ENCODE peak calls at places on chromosomes 4 and X, in nine cellular contexts. One of them, this sample, is unnamed.

GRCh38 chr4:1521821-1522361 is 115.6 kb upstream of the NKX1-1 start:
- DNase-seq in kidney: peak; percentile 64
- DNase-seq in colonic mucosa: no peak
- DNase-seq in GM12878: no peak
- DNase-seq in GM23248: no peak
- DNase-seq in neural progenitor cell: no peak
- DNase-seq in PC-3: no peak
- DNase-seq in fibroblast of lung: no peak
- DNase-seq in neuronal stem cell: no peak
- DNase-seq in this sample: no peak

GRCh38 chrX:86579777-86580176 is 431.5 kb downstream of the DACH2 start:
- DNase-seq in kidney: peak; percentile 23
- DNase-seq in colonic mucosa: no peak
- DNase-seq in GM12878: no peak
- DNase-seq in GM23248: no peak
- DNase-seq in neural progenitor cell: no peak
- DNase-seq in PC-3: no peak
- DNase-seq in fibroblast of lung: no peak
- DNase-seq in neuronal stem cell: no peak
- DNase-seq in this sample: no peak

GRCh38 chrX:39859991-39860861 is 237.5 kb downstream of the BCOR start:
- DNase-seq in kidney: no peak
- DNase-seq in colonic mucosa: no peak
- DNase-seq in GM12878: peak; percentile 89
- DNase-seq in GM23248: peak; percentile 65
- DNase-seq in neural progenitor cell: peak; percentile 70
- DNase-seq in PC-3: peak; percentile 73
- DNase-seq in fibroblast of lung: peak; percentile 92
- DNase-seq in neuronal stem cell: peak; percentile 17
- DNase-seq in this sample: peak; percentile 79

GRCh38 chr4:173170210-173170778 is 1.7 kb downstream of the GALNT7 start:
- DNase-seq in kidney: no peak
- DNase-seq in colonic mucosa: no peak
- DNase-seq in GM12878: no peak
- DNase-seq in GM23248: no peak
- DNase-seq in neural progenitor cell: no peak
- DNase-seq in PC-3: peak; percentile 36
- DNase-seq in fibroblast of lung: peak; percentile 26
- DNase-seq in neuronal stem cell: no peak
- DNase-seq in this sample: no peak

GRCh38 chr4:25787891-25788331 is 74.9 kb downstream of the SEL1L3 start:
- DNase-seq in kidney: no peak
- DNase-seq in colonic mucosa: no peak
- DNase-seq in GM12878: no peak
- DNase-seq in GM23248: no peak
- DNase-seq in neural progenitor cell: no peak
- DNase-seq in PC-3: no peak
- DNase-seq in fibroblast of lung: peak; percentile 43
- DNase-seq in neuronal stem cell: no peak
- DNase-seq in this sample: no peak

GRCh38 chr4:100095729-100096595 is 94.3 kb downstream of the DDIT4L start:
- DNase-seq in kidney: peak; percentile 84
- DNase-seq in colonic mucosa: peak; percentile 32
- DNase-seq in GM12878: peak; percentile 36
- DNase-seq in GM23248: peak; percentile 91
- DNase-seq in neural progenitor cell: peak; percentile 77
- DNase-seq in PC-3: peak; percentile 74
- DNase-seq in fibroblast of lung: peak; percentile 73
- DNase-seq in neuronal stem cell: peak; percentile 31
- DNase-seq in this sample: peak; percentile 51

GRCh38 chrX:110532527-110532926 is 173.9 kb downstream of the RTL9 start:
- DNase-seq in kidney: no peak
- DNase-seq in colonic mucosa: no peak
- DNase-seq in GM12878: no peak
- DNase-seq in GM23248: no peak
- DNase-seq in neural progenitor cell: no peak
- DNase-seq in PC-3: no peak
- DNase-seq in fibroblast of lung: no peak
- DNase-seq in neuronal stem cell: no peak
- DNase-seq in this sample: no peak

GRCh38 chrX:13661735-13662536 is 9.0 kb downstream of the TCEANC start:
- DNase-seq in kidney: no peak
- DNase-seq in colonic mucosa: no peak
- DNase-seq in GM12878: no peak
- DNase-seq in GM23248: peak; percentile 36
- DNase-seq in neural progenitor cell: no peak
- DNase-seq in PC-3: no peak
- DNase-seq in fibroblast of lung: no peak
- DNase-seq in neuronal stem cell: no peak
- DNase-seq in this sample: no peak

GRCh38 chr4:108940086-108941033 is 177.5 kb upstream of the ETNPPL start:
- DNase-seq in kidney: no peak
- DNase-seq in colonic mucosa: no peak
- DNase-seq in GM12878: no peak
- DNase-seq in GM23248: no peak
- DNase-seq in neural progenitor cell: no peak
- DNase-seq in PC-3: peak; percentile 24
- DNase-seq in fibroblast of lung: peak; percentile 45
- DNase-seq in neuronal stem cell: no peak
- DNase-seq in this sample: peak; percentile 39

GRCh38 chrX:65690057-65690855 is 22.8 kb downstream of the MSN start:
- DNase-seq in kidney: peak; percentile 66
- DNase-seq in colonic mucosa: no peak
- DNase-seq in GM12878: no peak
- DNase-seq in GM23248: peak; percentile 89
- DNase-seq in neural progenitor cell: no peak
- DNase-seq in PC-3: peak; percentile 60
- DNase-seq in fibroblast of lung: peak; percentile 86
- DNase-seq in neuronal stem cell: no peak
- DNase-seq in this sample: no peak

GRCh38 chr4:139762715-139763114 is 97.1 kb downstream of the MGST2 start:
- DNase-seq in kidney: no peak
- DNase-seq in colonic mucosa: no peak
- DNase-seq in GM12878: no peak
- DNase-seq in GM23248: no peak
- DNase-seq in neural progenitor cell: no peak
- DNase-seq in PC-3: no peak
- DNase-seq in fibroblast of lung: no peak
- DNase-seq in neuronal stem cell: no peak
- DNase-seq in this sample: no peak
- H3K27ac ChIP-seq in kidney: peak overlapping the region; percentile 2
- H3K27ac ChIP-seq in colonic mucosa: no peak overlapping the region
- H3K27ac ChIP-seq in GM12878: no peak overlapping the region
- H3K27ac ChIP-seq in GM23248: no peak overlapping the region
- H3K27ac ChIP-seq in neural progenitor cell: no peak overlapping the region
- H3K27ac ChIP-seq in PC-3: no peak overlapping the region
- H3K27ac ChIP-seq in fibroblast of lung: no peak overlapping the region
- H3K27ac ChIP-seq in neuronal stem cell: no peak overlapping the region
- H3K27ac ChIP-seq in this sample: no peak overlapping the region

DNA sequence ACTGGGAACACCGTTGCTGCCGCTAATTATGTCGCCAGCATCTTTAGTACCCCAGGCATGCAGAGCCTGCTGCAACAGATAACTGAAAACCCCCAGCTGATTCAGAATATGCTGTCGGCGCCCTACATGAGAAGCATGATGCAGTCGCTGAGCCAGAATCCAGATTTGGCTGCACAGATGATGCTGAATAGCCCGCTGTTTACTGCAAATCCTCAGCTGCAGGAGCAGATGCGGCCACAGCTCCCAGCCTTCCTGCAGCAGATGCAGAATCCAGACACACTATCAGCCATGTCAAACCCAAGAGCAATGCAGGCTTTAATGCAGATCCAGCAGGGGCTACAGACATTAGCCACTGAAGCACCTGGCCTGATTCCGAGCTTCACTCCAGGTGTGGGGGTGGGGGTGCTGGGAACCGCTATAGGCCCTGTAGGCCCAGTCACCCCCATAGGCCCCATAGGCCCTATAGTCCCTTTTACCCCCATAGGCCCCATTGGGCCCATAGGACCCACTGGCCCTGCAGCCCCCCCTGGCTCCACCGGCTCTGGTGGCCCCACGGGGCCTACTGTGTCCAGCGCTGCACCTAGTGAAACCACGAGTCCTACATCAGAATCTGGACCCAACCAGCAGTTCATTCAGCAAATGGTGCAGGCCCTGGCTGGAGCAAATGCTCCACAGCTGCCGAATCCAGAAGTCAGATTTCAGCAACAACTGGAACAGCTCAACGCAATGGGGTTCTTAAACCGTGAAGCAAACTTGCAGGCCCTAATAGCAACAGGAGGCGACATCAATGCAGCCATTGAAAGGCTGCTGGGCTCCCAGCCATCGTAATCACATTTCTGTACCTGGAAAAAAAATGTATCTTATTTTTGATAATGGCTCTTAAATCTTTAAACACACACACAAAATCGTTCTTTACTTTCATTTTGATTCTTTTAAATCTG is 1.8 kb downstream of the UBQLN2 start:
- DNase-seq in kidney: no peak
- DNase-seq in colonic mucosa: peak; percentile 21
- DNase-seq in GM12878: no peak
- DNase-seq in GM23248: peak; percentile 45
- DNase-seq in neural progenitor cell: peak; percentile 9
- DNase-seq in PC-3: no peak
- DNase-seq in fibroblast of lung: peak; percentile 6
- DNase-seq in neuronal stem cell: peak; percentile 2
- DNase-seq in this sample: peak; percentile 9
- H3K9ac ChIP-seq in kidney: peak overlapping the region; percentile 95
- H3K9ac ChIP-seq in colonic mucosa: peak overlapping the region; percentile 19
- H3K9ac ChIP-seq in GM12878: peak overlapping the region; percentile 75
- H3K9ac ChIP-seq in GM23248: peak overlapping the region; percentile 100
- H3K9ac ChIP-seq in neural progenitor cell: peak overlapping the region; percentile 44
- H3K9ac ChIP-seq in PC-3: peak overlapping the region; percentile 96
- H3K9ac ChIP-seq in fibroblast of lung: peak overlapping the region; percentile 23
- H3K9ac ChIP-seq in neuronal stem cell: peak overlapping the region; percentile 60
- H3K9ac ChIP-seq in this sample: peak overlapping the region; percentile 70

GRCh38 chr4:107708225-107708624 is 11.8 kb downstream of the PAPSS1 start:
- DNase-seq in kidney: no peak
- DNase-seq in colonic mucosa: no peak
- DNase-seq in GM12878: no peak
- DNase-seq in GM23248: no peak
- DNase-seq in neural progenitor cell: no peak
- DNase-seq in PC-3: peak; percentile 56
- DNase-seq in fibroblast of lung: no peak
- DNase-seq in neuronal stem cell: no peak
- DNase-seq in this sample: no peak
- H3K4me1 ChIP-seq in kidney: no peaks in the 10 kb centered on the region
- H3K4me1 ChIP-seq in colonic mucosa: no peaks in the 10 kb centered on the region
- H3K4me1 ChIP-seq in GM12878: no peaks in the 10 kb centered on the region
- H3K4me1 ChIP-seq in GM23248: peaks cover 18% of the 10 kb centered on the region
- H3K4me1 ChIP-seq in neural progenitor cell: no peaks in the 10 kb centered on the region
- H3K4me1 ChIP-seq in PC-3: peaks cover 46% of the 10 kb centered on the region
- H3K4me1 ChIP-seq in fibroblast of lung: no peaks in the 10 kb centered on the region
- H3K4me1 ChIP-seq in neuronal stem cell: no peaks in the 10 kb centered on the region
- H3K4me1 ChIP-seq in this sample: no peaks in the 10 kb centered on the region

GRCh38 chr4:110483516-110483915 is 7.6 kb downstream of the ENPEP start:
- DNase-seq in kidney: no peak
- DNase-seq in colonic mucosa: no peak
- DNase-seq in GM12878: no peak
- DNase-seq in GM23248: peak; percentile 59
- DNase-seq in neural progenitor cell: no peak
- DNase-seq in PC-3: no peak
- DNase-seq in fibroblast of lung: peak; percentile 70
- DNase-seq in neuronal stem cell: no peak
- DNase-seq in this sample: no peak

GRCh38 chr4:110484767-110485166 is 8.8 kb downstream of the ENPEP start:
- DNase-seq in kidney: no peak
- DNase-seq in colonic mucosa: no peak
- DNase-seq in GM12878: no peak
- DNase-seq in GM23248: peak; percentile 95
- DNase-seq in neural progenitor cell: no peak
- DNase-seq in PC-3: peak; percentile 58
- DNase-seq in fibroblast of lung: peak; percentile 95
- DNase-seq in neuronal stem cell: no peak
- DNase-seq in this sample: no peak

GRCh38 chr4:110485452-110485851 is 9.5 kb downstream of the ENPEP start:
- DNase-seq in kidney: no peak
- DNase-seq in colonic mucosa: no peak
- DNase-seq in GM12878: no peak
- DNase-seq in GM23248: no peak
- DNase-seq in neural progenitor cell: no peak
- DNase-seq in PC-3: no peak
- DNase-seq in fibroblast of lung: no peak
- DNase-seq in neuronal stem cell: no peak
- DNase-seq in this sample: no peak

GRCh38 chr4:110486226-110486625 is 10.3 kb downstream of the ENPEP start:
- DNase-seq in kidney: no peak
- DNase-seq in colonic mucosa: no peak
- DNase-seq in GM12878: no peak
- DNase-seq in GM23248: no peak
- DNase-seq in neural progenitor cell: no peak
- DNase-seq in PC-3: no peak
- DNase-seq in fibroblast of lung: no peak
- DNase-seq in neuronal stem cell: no peak
- DNase-seq in this sample: no peak

DNA sequence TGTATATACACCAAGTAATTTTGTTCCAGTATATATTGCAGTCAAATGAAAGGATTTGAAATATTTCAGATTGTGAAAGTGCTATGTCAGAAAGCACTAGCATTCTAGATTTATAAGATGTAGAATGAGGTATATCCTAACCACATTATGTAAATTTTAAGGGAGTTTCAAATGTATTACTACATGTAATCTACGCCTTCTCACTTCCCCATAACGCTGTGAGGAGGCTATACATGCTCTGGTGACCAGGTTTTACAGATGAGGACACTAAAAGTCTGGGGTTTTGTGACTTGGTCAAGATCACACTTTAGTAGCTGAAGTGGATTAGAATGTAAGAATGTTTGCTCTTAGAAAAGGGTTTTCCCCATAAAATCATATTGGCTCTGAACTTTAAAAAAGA is 8.1 kb downstream of the ENPEP start:
- DNase-seq in kidney: no peak
- DNase-seq in colonic mucosa: no peak
- DNase-seq in GM12878: peak; percentile 63
- DNase-seq in GM23248: no peak
- DNase-seq in neural progenitor cell: no peak
- DNase-seq in PC-3: no peak
- DNase-seq in fibroblast of lung: no peak
- DNase-seq in neuronal stem cell: no peak
- DNase-seq in this sample: no peak
- H3K27ac ChIP-seq in kidney: no peak overlapping the region
- H3K27ac ChIP-seq in colonic mucosa: no peak overlapping the region
- H3K27ac ChIP-seq in GM12878: no peak overlapping the region
- H3K27ac ChIP-seq in GM23248: peak overlapping the region; percentile 38
- H3K27ac ChIP-seq in neural progenitor cell: no peak overlapping the region
- H3K27ac ChIP-seq in PC-3: no peak overlapping the region
- H3K27ac ChIP-seq in fibroblast of lung: no peak overlapping the region
- H3K27ac ChIP-seq in neuronal stem cell: no peak overlapping the region
- H3K27ac ChIP-seq in this sample: no peak overlapping the region